ENCODE peak calls at places on chromosomes 7 and 10, in four cellular contexts. X is HFFc6, W is GM13976, H is colonic mucosa. U is an unnamed sample.

GRCh38 chr7:29815181-29816105 is 9.1 kb downstream of the WIPF3 start:
- DNase-seq in X (no peak), W (no peak), H (no peak), U (no peak)

GRCh38 chr7:69739182-69739581 is 140.9 kb downstream of the AUTS2 start:
- DNase-seq in X (no peak), W (peak; percentile 36), H (no peak), U (no peak)

GRCh38 chr10:71451754-71452153 is 55.0 kb downstream of the CDH23 start:
- DNase-seq in X (no peak), W (no peak), H (no peak), U (no peak)

GRCh38 chr7:90708841-90709317 is 112.8 kb downstream of the CDK14 start:
- DNase-seq in X (peak; percentile 9), W (peak; percentile 10), H (peak; percentile 63), U (no peak)

GRCh38 chr10:123284022-123284421 is 129.8 kb downstream of the BUB3 start:
- DNase-seq in X (no peak), W (no peak), H (no peak), U (no peak)

GRCh38 chr10:11424456-11425287 is 186.8 kb downstream of the USP6NL start:
- DNase-seq in X (peak; percentile 41), W (peak; percentile 73), H (peak; percentile 42), U (peak; percentile 16)

GRCh38 chr10:35552622-35553342 is 52.4 kb upstream of the GJD4 start:
- DNase-seq in X (no peak), W (no peak), H (no peak), U (no peak)

GRCh38 chr10:15344876-15345285 is 26.2 kb downstream of the FAM171A1 start:
- DNase-seq in X (no peak), W (no peak), H (no peak), U (peak; percentile 69)

GRCh38 chr10:9096288-9096687 is 1041.8 kb downstream of the GATA3 start:
- DNase-seq in X (no peak), W (no peak), H (no peak), U (no peak)

GRCh38 chr10:50332108-50332846 is 81.0 kb upstream of the ASAH2 start:
- DNase-seq in X (no peak), W (no peak), H (no peak), U (no peak)

GRCh38 chr10:122060250-122060649 is 71.3 kb downstream of the TACC2 start:
- DNase-seq in X (peak; percentile 30), W (no peak), H (peak; percentile 45), U (no peak)

GRCh38 chr7:106773228-106773627 is 91.9 kb upstream of the PIK3CG start:
- DNase-seq in X (no peak), W (no peak), H (no peak), U (no peak)

GRCh38 chr10:73946253-73947145 is 35.6 kb downstream of the PLAU start:
- DNase-seq in X (no peak), W (no peak), H (no peak), U (no peak)

GRCh38 chr10:88987243-88987726 is 3.3 kb upstream of the FAS start:
- DNase-seq in X (no peak), W (no peak), H (no peak), U (no peak)

GRCh38 chr10:59905735-59906416 is 480 bp downstream of the CCDC6 start:
- DNase-seq in X (no peak), W (peak; percentile 34), H (no peak), U (no peak)

GRCh38 chr10:118850418-118851061 is 95.8 kb upstream of the CACUL1 start:
- DNase-seq in X (peak; percentile 46), W (peak; percentile 62), H (peak; percentile 70), U (no peak)

GRCh38 chr7:132430863-132431822 is 145.1 kb downstream of the PLXNA4 start:
- DNase-seq in X (peak; percentile 91), W (no peak), H (peak; percentile 84), U (peak; percentile 27)

DNA sequence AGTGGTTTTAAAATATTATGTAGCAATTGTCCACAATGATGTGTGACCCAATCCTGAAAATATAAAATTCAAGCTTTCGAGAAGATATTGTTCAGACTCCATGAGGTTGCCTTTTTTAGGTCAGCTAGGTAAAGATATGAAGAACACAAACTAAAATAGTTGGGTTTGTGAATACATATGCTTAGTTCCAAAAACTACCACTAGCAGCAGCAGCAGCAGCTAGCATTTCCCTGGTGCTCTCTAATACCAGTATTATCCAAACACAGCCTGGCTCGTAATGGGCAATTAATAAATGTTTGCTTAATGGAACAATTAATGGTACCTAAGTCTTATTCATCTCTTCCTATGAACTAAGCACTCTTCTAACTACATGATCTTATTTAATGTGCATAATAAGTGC is 362.5 kb downstream of the MALRD1 start:
- DNase-seq in X (no peak), W (no peak), H (no peak), U (no peak)
- TF ChIP-seq CTCF in X (no peak), W (no peak), H (no peak), U (peak; percentile 27)

DNA sequence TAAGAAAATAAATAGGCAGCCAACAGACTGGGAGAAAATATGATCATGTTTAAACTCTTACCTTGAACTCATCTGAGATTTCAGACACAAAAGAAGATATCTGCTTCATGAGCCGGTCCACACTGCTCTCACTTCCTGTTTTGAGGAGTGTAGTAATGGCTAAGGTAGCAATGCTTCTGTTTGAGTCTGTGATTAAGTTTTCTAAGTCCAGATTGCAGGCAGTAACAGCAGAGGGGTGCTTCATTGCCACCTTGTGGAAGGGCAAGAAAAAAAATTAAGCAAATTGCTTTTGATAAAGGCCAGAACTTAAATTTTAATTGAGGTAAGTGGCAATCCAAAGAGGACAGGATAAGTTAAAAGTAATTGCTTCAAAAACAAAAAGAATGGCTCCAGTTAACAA is 69.1 kb downstream of the MEST start:
- DNase-seq in X (peak; percentile 50), W (peak; percentile 70), H (no peak), U (no peak)
- TF ChIP-seq CTCF in X (peak; percentile 75), W (no peak), H (no peak), U (peak; percentile 32)

GRCh38 chr7:142739927-142740492 is 9.3 kb upstream of the PRSS1 start:
- DNase-seq in X (no peak), W (no peak), H (no peak), U (no peak)
- TF ChIP-seq CTCF in X (peak; percentile 3), W (peak; percentile 21), H (no peak), U (peak; percentile 7)

GRCh38 chr10:100338434-100339036 is 8.5 kb upstream of the SCD start:
- DNase-seq in X (peak; percentile 35), W (peak; percentile 80), H (peak; percentile 82), U (no peak)
- TF ChIP-seq CTCF in X (peak; percentile 94), W (peak; percentile 80), H (peak; percentile 90), U (peak; percentile 94)

GRCh38 chr10:76303682-76304316 is 872.4 kb downstream of the LRMDA start:
- DNase-seq in X (peak; percentile 71), W (no peak), H (peak; percentile 64), U (no peak)

GRCh38 chr10:76299501-76299900 is 868.1 kb downstream of the LRMDA start:
- DNase-seq in X (no peak), W (no peak), H (no peak), U (no peak)

GRCh38 chr10:76302491-76302890 is 871.1 kb downstream of the LRMDA start:
- DNase-seq in X (no peak), W (no peak), H (no peak), U (no peak)

GRCh38 chr10:76302936-76303656 is 871.7 kb downstream of the LRMDA start:
- DNase-seq in X (no peak), W (no peak), H (no peak), U (peak; percentile 83)

GRCh38 chr10:76301950-76302349 is 870.5 kb downstream of the LRMDA start:
- DNase-seq in X (no peak), W (no peak), H (no peak), U (no peak)
- TF ChIP-seq CTCF in X (peak; percentile 51), W (no peak), H (no peak), U (peak; percentile 41)

GRCh38 chr10:107618461-107619093 is 454.1 kb upstream of the SORCS1 start:
- DNase-seq in X (no peak), W (no peak), H (no peak), U (peak; percentile 13)

GRCh38 chr10:107616031-107616430 is 451.5 kb upstream of the SORCS1 start:
- DNase-seq in X (no peak), W (no peak), H (no peak), U (no peak)

GRCh38 chr10:107616463-107617131 is 452.1 kb upstream of the SORCS1 start:
- DNase-seq in X (no peak), W (no peak), H (no peak), U (no peak)

GRCh38 chr10:107614939-107615665 is 450.6 kb upstream of the SORCS1 start:
- DNase-seq in X (no peak), W (no peak), H (no peak), U (peak; percentile 16)

DNA sequence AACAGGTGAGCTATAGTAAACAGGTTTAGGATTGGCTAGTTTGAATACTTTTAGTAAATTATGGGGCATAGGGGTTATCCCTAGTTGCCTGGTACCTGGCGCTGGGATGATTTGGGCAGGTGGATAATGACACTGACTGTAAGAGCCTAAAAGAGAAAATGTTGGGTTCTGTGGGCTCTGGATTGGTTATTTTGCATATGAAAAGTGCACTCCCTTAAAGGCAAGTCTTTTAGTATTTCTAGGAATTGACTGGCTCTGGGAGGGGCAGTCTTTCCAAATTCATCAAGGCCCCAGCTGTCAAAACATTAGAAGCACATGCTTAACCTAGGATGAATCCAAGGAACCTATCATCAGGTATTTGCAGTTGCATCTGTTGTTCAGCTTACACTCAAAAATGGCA is 454.6 kb upstream of the SORCS1 start:
- DNase-seq in X (no peak), W (no peak), H (no peak), U (no peak)
- TF ChIP-seq CTCF in X (no peak), W (no peak), H (no peak), U (no peak)

GRCh38 chr10:48604039-48604407 is 850 bp downstream of the ARHGAP22 start:
- DNase-seq in X (no peak), W (no peak), H (no peak), U (no peak)
- TF ChIP-seq CTCF in X (no peak), W (no peak), H (no peak), U (no peak)

GRCh38 chr7:140261522-140261921 is 84.7 kb upstream of the KDM7A start:
- DNase-seq in X (no peak), W (no peak), H (no peak), U (no peak)

GRCh38 chr7:140262242-140262903 is 85.6 kb upstream of the KDM7A start:
- DNase-seq in X (no peak), W (no peak), H (no peak), U (no peak)

GRCh38 chr7:140260338-140260737 is 83.6 kb upstream of the KDM7A start:
- DNase-seq in X (no peak), W (no peak), H (peak; percentile 50), U (no peak)

GRCh38 chr7:140260767-140261486 is 84.1 kb upstream of the KDM7A start:
- DNase-seq in X (no peak), W (no peak), H (peak; percentile 39), U (no peak)

GRCh38 chr7:140263277-140263676 is 86.5 kb upstream of the KDM7A start:
- DNase-seq in X (no peak), W (no peak), H (no peak), U (no peak)
- TF ChIP-seq CTCF in X (no peak), W (no peak), H (no peak), U (no peak)

DNA sequence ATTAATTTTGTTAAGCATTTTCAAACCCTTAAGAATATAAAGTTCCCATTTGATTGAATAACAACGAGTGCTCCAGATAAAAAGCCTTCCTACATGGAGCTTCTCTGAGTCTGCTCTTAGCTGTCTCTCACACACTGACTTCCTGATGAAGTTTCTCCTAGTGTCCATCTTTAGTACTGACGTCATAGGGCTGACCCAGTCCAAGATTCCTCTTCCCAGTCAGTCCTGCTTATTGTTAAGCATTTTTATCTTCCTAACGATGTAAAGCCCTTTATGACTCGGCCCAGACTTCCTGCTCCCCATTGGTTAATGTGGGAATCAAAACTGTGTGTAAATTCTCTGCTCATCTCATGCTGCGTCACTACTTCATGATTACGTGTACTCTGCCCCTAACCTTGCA is 398.8 kb downstream of the TFEC start:
- DNase-seq in X (no peak), W (no peak), H (no peak), U (no peak)
- TF ChIP-seq CTCF in X (peak; percentile 40), W (no peak), H (no peak), U (no peak)